ENCODE peak calls at places on chromosomes 4 and X, in four cellular contexts. Y is GM12878, G is WTC11, V is SK-N-SH. Q is an unnamed sample.
A peak's percentile ranks its signal among the peaks of the same experiment; 100 is the strongest.

GRCh38 chr4:38805530-38806145 is 1.0 kb upstream of the TLR1 start:
- DNase-seq in Y (peak; percentile 98), V (no peak), G (no peak), Q (no peak)

GRCh38 chr4:118834960-118835895 is 698 bp downstream of the SEC24D start:
- DNase-seq in V (peak; percentile 62), Y (peak; percentile 62), G (peak; percentile 30), Q (peak; percentile 94)

GRCh38 chrX:113297456-113297855 is 456.8 kb upstream of the AMOT start:
- DNase-seq in V (no peak), G (no peak), Y (no peak), Q (no peak)

GRCh38 chr4:20254517-20255250 is 3.0 kb downstream of the SLIT2 start:
- DNase-seq in Y (no peak), V (peak; percentile 54), G (peak; percentile 62), Q (peak; percentile 39)

GRCh38 chrX:67724359-67725110 is 180.7 kb downstream of the AR start:
- DNase-seq in V (no peak), Y (no peak), G (peak; percentile 10), Q (no peak)

GRCh38 chrX:11579856-11580595 is 85.7 kb downstream of the ARHGAP6 start:
- DNase-seq in V (no peak), G (no peak), Y (no peak), Q (no peak)

GRCh38 chr4:1360423-1361283 is 13.6 kb downstream of the UVSSA start:
- DNase-seq in G (no peak), V (peak; percentile 61), Y (no peak), Q (peak; percentile 69)

GRCh38 chr4:151604238-151604637 is 156.6 kb downstream of the GATB start:
- DNase-seq in G (no peak), Y (no peak), V (peak; percentile 48), Q (peak; percentile 32)

GRCh38 chr4:101346312-101346561 is 1.1 kb downstream of the PPP3CA start:
- DNase-seq in Y (no peak), G (no peak), V (peak; percentile 68), Q (no peak)

GRCh38 chrX:17590892-17591740 is 146.2 kb upstream of the SCML1 start:
- DNase-seq in G (peak; percentile 57), Y (no peak), V (peak; percentile 49), Q (peak; percentile 80)

GRCh38 chr4:61152433-61152832 is 47.7 kb upstream of the ADGRL3 start:
- DNase-seq in G (no peak), V (no peak), Y (no peak), Q (no peak)

GRCh38 chrX:1325515-1326116 is 11.0 kb upstream of the IL3RA start:
- DNase-seq in G (no peak), Y (no peak), V (no peak), Q (no peak)

DNA sequence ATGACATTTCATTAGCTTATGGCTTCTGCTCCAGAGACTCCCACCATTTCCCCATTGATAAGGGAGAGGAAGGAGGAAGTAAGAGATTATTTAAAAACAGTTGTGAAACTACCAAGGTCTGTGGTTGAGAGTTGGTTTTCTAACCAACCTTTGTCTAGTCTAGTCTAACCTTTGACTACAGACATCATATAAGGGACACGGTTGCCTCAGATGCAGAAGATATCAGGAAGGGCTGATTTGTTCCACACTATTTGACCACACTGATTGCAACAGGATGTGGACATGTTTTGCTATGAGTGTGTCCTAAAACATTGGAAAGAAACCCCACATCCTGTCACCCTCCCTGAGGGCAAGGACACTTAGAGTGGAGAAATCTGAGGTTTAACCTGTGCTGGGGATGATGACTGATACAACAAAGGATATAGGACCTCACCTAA is 53.0 kb downstream of the COQ2 start:
- DNase-seq in Y (peak; percentile 88), V (no peak), G (no peak), Q (no peak)
- TF ChIP-seq USF2 in Y (no peak), V (no peak), G (no peak), Q (no peak)

DNA sequence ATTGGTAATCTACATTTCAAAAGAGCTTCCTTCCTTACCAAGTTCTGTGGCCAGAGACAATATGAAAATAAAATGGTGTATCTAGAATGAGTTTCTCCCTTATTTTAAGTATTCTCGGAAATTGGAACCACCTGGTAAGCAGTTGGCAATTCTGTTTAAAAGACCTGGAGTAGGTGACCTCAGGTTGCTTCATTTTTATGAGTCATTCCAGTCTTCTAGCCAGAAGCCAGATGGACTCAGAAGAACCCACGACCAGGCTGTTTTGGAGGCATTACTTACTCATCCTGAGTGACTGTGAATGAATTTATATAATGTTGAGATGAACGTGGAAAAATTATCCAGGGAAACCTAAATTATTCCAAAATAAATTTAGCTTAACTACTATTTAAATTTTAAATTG is 9.1 kb downstream of the BMPR1B start:
- DNase-seq in Y (no peak), V (no peak), G (no peak), Q (peak; percentile 60)
- TF ChIP-seq USF2 in Y (no peak), V (no peak), G (no peak), Q (no peak)

DNA sequence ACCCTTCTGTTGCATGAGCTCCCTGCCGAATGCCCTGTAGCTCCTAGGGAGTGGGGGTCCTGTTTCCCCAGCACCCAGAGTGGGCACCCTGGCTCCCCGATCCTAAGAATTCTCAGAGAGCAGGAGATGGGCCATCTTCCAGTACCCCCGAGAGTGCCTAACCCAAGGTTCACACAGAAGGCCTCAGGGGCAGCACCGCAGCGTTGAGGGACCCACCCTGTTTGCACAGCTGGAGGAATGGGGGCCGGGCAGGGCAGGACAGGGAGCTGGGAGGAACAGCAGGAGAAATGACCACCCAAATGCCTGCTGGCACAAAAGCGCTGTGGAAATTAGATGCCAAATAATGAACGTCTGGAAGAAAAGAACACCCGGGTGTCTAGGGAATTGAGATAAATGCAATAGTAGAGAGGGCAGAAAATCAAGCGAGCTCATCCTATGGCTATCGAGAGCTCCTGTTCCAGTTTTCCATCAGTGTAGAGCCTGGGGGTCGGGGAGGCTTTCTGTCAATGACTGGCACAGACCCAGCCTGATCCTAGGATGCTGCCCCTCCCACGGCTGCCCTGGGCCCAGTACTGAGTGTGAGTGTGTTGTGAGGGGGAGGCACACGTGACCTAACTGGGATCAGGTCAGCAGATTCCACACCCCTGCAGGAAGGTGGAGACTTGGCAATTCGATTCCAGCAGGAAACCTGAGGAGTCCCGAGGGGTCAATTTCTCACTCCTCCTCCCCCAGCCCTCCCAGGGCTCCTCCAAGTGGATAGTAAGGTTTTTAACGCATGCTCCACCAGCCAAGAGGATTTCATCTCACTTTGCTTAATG is 25.6 kb downstream of the SEPTIN6 start:
- DNase-seq in V (peak; percentile 39), Y (no peak), G (peak; percentile 12), Q (no peak)
- TF ChIP-seq USF2 in V (no peak), Y (no peak), G (peak; percentile 44), Q (no peak)

DNA sequence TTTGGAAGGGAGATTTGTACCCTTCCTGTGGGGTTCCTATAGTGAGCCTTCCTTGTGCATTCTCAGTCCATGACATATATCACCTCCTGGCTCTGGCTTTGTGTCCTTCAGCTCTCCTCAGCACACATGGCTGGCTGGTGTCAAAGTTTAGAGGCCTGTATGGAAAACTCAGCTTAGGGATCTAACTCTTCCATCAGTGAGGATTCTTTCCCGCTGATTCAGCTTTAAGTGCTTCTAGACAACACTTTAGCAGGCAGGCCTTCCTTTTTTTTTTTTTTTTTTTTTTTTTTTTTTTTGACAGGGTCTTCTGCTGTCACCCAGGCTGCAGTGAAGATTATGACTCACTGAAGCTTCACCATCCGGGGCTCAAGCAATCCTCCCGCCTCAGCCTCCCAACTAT is 84.2 kb downstream of the NPNT start:
- DNase-seq in Y (no peak), V (no peak), G (no peak), Q (no peak)
- TF ChIP-seq USF2 in Y (no peak), V (no peak), G (no peak), Q (no peak)

DNA sequence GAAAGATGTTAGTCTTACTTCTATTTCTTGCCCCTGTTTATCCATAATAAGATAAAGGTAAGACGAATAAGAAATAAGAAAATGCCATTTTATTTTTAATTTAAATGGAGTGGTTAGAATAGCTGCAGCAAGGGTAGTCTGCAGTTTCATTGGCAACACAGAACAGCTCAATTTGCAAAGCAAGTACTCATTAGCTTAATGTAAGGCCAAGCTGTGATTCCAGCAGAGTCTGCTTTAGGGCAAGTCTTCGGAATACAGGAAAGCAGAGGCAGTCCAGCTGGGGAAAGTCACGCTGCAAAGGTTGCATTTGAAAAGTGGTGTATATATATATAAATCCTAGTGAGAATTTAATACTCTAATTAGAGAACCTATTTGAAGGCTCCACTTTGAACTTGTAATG is 59.0 kb downstream of the ANXA10 start:
- DNase-seq in G (no peak), V (no peak), Y (no peak), Q (no peak)
- TF ChIP-seq USF2 in G (no peak), V (no peak), Y (no peak), Q (no peak)